ENCODE peak calls at places on chromosome 16, in nine cellular contexts. One of them, this sample, is unnamed.
A peak's percentile ranks its signal among the peaks of the same experiment; 100 is the strongest.

GRCh38 chr16:18841833-18842525 is 40.6 kb upstream of the ARL6IP1 start:
- DNase-seq in tibial artery: no peak
- DNase-seq in heart right ventricle: no peak
- DNase-seq in transverse colon: no peak
- DNase-seq in psoas muscle: no peak
- DNase-seq in astrocyte of the spinal cord: no peak
- DNase-seq in heart left ventricle: no peak
- DNase-seq in OCI-LY7: no peak
- DNase-seq in dorsolateral prefrontal cortex: no peak
- DNase-seq in this sample: no peak

GRCh38 chr16:77793417-77793816 is 5.1 kb downstream of the VAT1L start:
- DNase-seq in transverse colon: no peak
- DNase-seq in dorsolateral prefrontal cortex: no peak
- DNase-seq in OCI-LY7: no peak
- DNase-seq in heart right ventricle: no peak
- DNase-seq in heart left ventricle: no peak
- DNase-seq in tibial artery: no peak
- DNase-seq in astrocyte of the spinal cord: no peak
- DNase-seq in psoas muscle: no peak
- DNase-seq in this sample: no peak

GRCh38 chr16:7408700-7409340 is 76.2 kb downstream of the RBFOX1 start:
- DNase-seq in astrocyte of the spinal cord: no peak
- DNase-seq in tibial artery: no peak
- DNase-seq in psoas muscle: no peak
- DNase-seq in OCI-LY7: no peak
- DNase-seq in heart right ventricle: no peak
- DNase-seq in dorsolateral prefrontal cortex: no peak
- DNase-seq in heart left ventricle: no peak
- DNase-seq in transverse colon: no peak
- DNase-seq in this sample: no peak

GRCh38 chr16:22813223-22813945 is 578 bp upstream of the HS3ST2 start:
- DNase-seq in heart left ventricle: peak; percentile 57
- DNase-seq in OCI-LY7: no peak
- DNase-seq in psoas muscle: peak; percentile 30
- DNase-seq in tibial artery: peak; percentile 76
- DNase-seq in heart right ventricle: peak; percentile 31
- DNase-seq in dorsolateral prefrontal cortex: no peak
- DNase-seq in astrocyte of the spinal cord: peak; percentile 21
- DNase-seq in transverse colon: peak; percentile 32
- DNase-seq in this sample: peak; percentile 13

GRCh38 chr16:55488306-55488705 is 9.3 kb downstream of the MMP2 start:
- DNase-seq in astrocyte of the spinal cord: no peak
- DNase-seq in psoas muscle: no peak
- DNase-seq in tibial artery: peak; percentile 71
- DNase-seq in dorsolateral prefrontal cortex: no peak
- DNase-seq in transverse colon: no peak
- DNase-seq in heart left ventricle: no peak
- DNase-seq in heart right ventricle: no peak
- DNase-seq in OCI-LY7: no peak
- DNase-seq in this sample: no peak

GRCh38 chr16:48054881-48055601 is 100.8 kb downstream of the ABCC12 start:
- DNase-seq in OCI-LY7: peak; percentile 27
- DNase-seq in heart left ventricle: peak; percentile 28
- DNase-seq in astrocyte of the spinal cord: peak; percentile 64
- DNase-seq in transverse colon: peak; percentile 22
- DNase-seq in dorsolateral prefrontal cortex: peak; percentile 75
- DNase-seq in tibial artery: no peak
- DNase-seq in psoas muscle: peak; percentile 16
- DNase-seq in heart right ventricle: peak; percentile 47
- DNase-seq in this sample: peak; percentile 47

GRCh38 chr16:15682105-15682570 is 32.1 kb downstream of the NDE1 start:
- DNase-seq in psoas muscle: peak; percentile 37
- DNase-seq in astrocyte of the spinal cord: peak; percentile 79
- DNase-seq in heart right ventricle: no peak
- DNase-seq in tibial artery: peak; percentile 73
- DNase-seq in heart left ventricle: no peak
- DNase-seq in OCI-LY7: peak; percentile 25
- DNase-seq in transverse colon: peak; percentile 21
- DNase-seq in dorsolateral prefrontal cortex: no peak
- DNase-seq in this sample: peak; percentile 45

GRCh38 chr16:88310796-88311605 is 71.8 kb upstream of the ZNF469 start:
- DNase-seq in dorsolateral prefrontal cortex: no peak
- DNase-seq in tibial artery: no peak
- DNase-seq in heart right ventricle: no peak
- DNase-seq in OCI-LY7: no peak
- DNase-seq in astrocyte of the spinal cord: peak; percentile 77
- DNase-seq in heart left ventricle: no peak
- DNase-seq in transverse colon: no peak
- DNase-seq in psoas muscle: peak; percentile 8
- DNase-seq in this sample: no peak

GRCh38 chr16:10741844-10742243 is 1.8 kb upstream of the NUBP1 start:
- DNase-seq in OCI-LY7: no peak
- DNase-seq in tibial artery: no peak
- DNase-seq in heart left ventricle: peak; percentile 82
- DNase-seq in transverse colon: peak; percentile 17
- DNase-seq in astrocyte of the spinal cord: no peak
- DNase-seq in dorsolateral prefrontal cortex: peak; percentile 95
- DNase-seq in psoas muscle: no peak
- DNase-seq in heart right ventricle: peak; percentile 82
- DNase-seq in this sample: no peak

GRCh38 chr16:1770328-1771071 is 843 bp downstream of the NME3 start:
- DNase-seq in astrocyte of the spinal cord: peak; percentile 50
- DNase-seq in tibial artery: peak; percentile 90
- DNase-seq in heart right ventricle: peak; percentile 61
- DNase-seq in OCI-LY7: peak; percentile 18
- DNase-seq in dorsolateral prefrontal cortex: peak; percentile 82
- DNase-seq in transverse colon: peak; percentile 75
- DNase-seq in heart left ventricle: peak; percentile 66
- DNase-seq in psoas muscle: peak; percentile 73
- DNase-seq in this sample: no peak

GRCh38 chr16:70454221-70455034 is at the start of gene FCSK:
- DNase-seq in heart right ventricle: peak; percentile 56
- DNase-seq in OCI-LY7: peak; percentile 90
- DNase-seq in astrocyte of the spinal cord: peak; percentile 73
- DNase-seq in psoas muscle: peak; percentile 67
- DNase-seq in tibial artery: peak; percentile 75
- DNase-seq in transverse colon: peak; percentile 66
- DNase-seq in dorsolateral prefrontal cortex: peak; percentile 73
- DNase-seq in heart left ventricle: peak; percentile 72
- DNase-seq in this sample: peak; percentile 87

GRCh38 chr16:56613706-56614105 is 5.3 kb downstream of the MT2A start:
- DNase-seq in dorsolateral prefrontal cortex: no peak
- DNase-seq in heart right ventricle: no peak
- DNase-seq in psoas muscle: no peak
- DNase-seq in heart left ventricle: no peak
- DNase-seq in transverse colon: no peak
- DNase-seq in astrocyte of the spinal cord: no peak
- DNase-seq in tibial artery: no peak
- DNase-seq in OCI-LY7: no peak
- DNase-seq in this sample: no peak

GRCh38 chr16:31136287-31136662 is 748 bp upstream of the PRSS8 start:
- DNase-seq in transverse colon: no peak
- DNase-seq in psoas muscle: no peak
- DNase-seq in heart right ventricle: no peak
- DNase-seq in dorsolateral prefrontal cortex: no peak
- DNase-seq in tibial artery: no peak
- DNase-seq in astrocyte of the spinal cord: no peak
- DNase-seq in heart left ventricle: no peak
- DNase-seq in OCI-LY7: no peak
- DNase-seq in this sample: no peak

GRCh38 chr16:27430923-27431484 is 29.0 kb downstream of the IL21R start:
- DNase-seq in OCI-LY7: peak; percentile 70
- DNase-seq in transverse colon: no peak
- DNase-seq in heart left ventricle: peak; percentile 15
- DNase-seq in tibial artery: no peak
- DNase-seq in astrocyte of the spinal cord: no peak
- DNase-seq in psoas muscle: no peak
- DNase-seq in dorsolateral prefrontal cortex: no peak
- DNase-seq in heart right ventricle: peak; percentile 2
- DNase-seq in this sample: no peak

GRCh38 chr16:68235882-68236803 is at the start of gene ESRP2:
- DNase-seq in heart left ventricle: no peak
- DNase-seq in transverse colon: peak; percentile 93
- DNase-seq in heart right ventricle: no peak
- DNase-seq in tibial artery: peak; percentile 73
- DNase-seq in dorsolateral prefrontal cortex: no peak
- DNase-seq in astrocyte of the spinal cord: no peak
- DNase-seq in OCI-LY7: no peak
- DNase-seq in psoas muscle: peak; percentile 36
- DNase-seq in this sample: peak; percentile 97

DNA sequence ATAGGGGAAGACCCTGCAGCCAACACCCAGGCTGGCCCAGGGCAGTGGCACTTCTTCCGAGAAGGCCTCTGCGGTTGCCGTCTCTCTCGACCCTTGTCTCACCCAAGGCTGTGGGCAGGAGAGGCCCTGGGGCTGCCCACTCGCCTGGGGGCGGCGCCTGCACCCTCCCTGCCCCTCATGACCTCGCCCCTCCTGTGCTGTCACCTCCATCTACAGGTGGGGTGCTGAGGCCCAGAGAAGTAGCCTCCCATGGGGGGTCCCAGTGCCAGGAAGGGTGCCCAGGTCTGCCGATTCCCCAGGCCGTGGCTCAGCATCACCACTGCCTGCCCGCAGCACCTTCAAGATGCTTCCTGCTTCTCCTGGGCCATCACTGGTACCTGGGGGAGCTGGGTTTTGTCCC is 992 bp downstream of the NLRC3 start:
- DNase-seq in astrocyte of the spinal cord: no peak
- DNase-seq in psoas muscle: no peak
- DNase-seq in transverse colon: no peak
- DNase-seq in heart left ventricle: no peak
- DNase-seq in tibial artery: no peak
- DNase-seq in heart right ventricle: no peak
- DNase-seq in dorsolateral prefrontal cortex: no peak
- DNase-seq in OCI-LY7: peak; percentile 29
- DNase-seq in this sample: no peak
- H3K4me3 ChIP-seq in astrocyte of the spinal cord: no peak overlapping the region
- H3K4me3 ChIP-seq in psoas muscle: no peak overlapping the region
- H3K4me3 ChIP-seq in transverse colon: peak overlapping the region; percentile 1
- H3K4me3 ChIP-seq in heart left ventricle: no peak overlapping the region
- H3K4me3 ChIP-seq in tibial artery: no peak overlapping the region
- H3K4me3 ChIP-seq in heart right ventricle: no peak overlapping the region
- H3K4me3 ChIP-seq in dorsolateral prefrontal cortex: no peak overlapping the region
- H3K4me3 ChIP-seq in OCI-LY7: peak overlapping the region; percentile 71
- H3K4me3 ChIP-seq in this sample: no peak overlapping the region

DNA sequence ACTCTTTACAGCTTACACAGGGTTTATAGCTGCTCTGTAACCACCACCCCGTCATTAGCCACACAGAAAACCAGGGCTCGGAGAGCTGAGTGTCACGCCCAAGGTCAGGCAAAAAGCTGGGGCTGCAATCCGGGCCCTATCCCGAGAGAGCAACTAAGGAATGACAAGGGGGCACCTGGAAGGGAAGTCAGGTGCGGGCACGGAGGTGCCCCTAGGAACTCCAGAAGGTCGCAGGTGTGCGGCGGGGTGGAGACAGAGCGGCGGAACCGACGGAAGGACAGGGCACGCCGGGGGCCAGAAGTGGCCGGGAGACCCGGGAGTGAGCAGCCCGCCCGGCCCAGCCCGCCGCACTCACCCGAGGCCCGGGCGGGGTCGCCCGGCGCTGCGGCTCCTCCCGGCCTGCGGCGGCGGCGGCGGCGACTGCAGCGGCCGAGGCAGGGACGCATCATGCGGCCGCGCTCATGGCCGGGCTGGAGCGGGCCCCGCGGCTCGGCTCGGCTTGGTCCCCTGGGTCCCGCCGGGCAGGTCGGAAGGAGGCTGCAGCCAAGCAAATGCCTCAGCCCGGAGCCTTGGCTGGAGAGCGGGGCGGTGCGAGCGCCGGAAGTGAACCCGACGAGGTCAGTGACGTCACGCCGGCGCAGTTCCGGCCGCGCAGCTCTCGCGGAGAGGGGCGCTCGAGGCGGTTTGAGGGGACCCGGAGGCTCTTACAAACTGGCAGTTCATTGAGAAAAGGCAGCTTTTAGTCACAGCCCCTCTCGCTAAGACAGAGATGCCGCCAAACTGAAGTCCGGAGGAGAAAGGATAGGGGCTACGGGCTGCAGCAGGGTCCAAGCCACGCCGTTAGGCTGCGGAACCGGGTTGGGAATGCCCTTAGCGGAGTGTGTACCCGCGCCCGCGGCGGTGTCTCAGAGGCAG is at the start of gene ZDHHC7:
- DNase-seq in astrocyte of the spinal cord: peak; percentile 87
- DNase-seq in dorsolateral prefrontal cortex: peak; percentile 85
- DNase-seq in heart right ventricle: peak; percentile 88
- DNase-seq in OCI-LY7: peak; percentile 91
- DNase-seq in psoas muscle: peak; percentile 89
- DNase-seq in tibial artery: peak; percentile 93
- DNase-seq in heart left ventricle: peak; percentile 91
- DNase-seq in transverse colon: peak; percentile 90
- DNase-seq in this sample: peak; percentile 86
- TF ChIP-seq CTCF in astrocyte of the spinal cord: no peak
- TF ChIP-seq CTCF in dorsolateral prefrontal cortex: peak; percentile 19
- TF ChIP-seq CTCF in heart right ventricle: no peak
- TF ChIP-seq CTCF in OCI-LY7: peak; percentile 38
- TF ChIP-seq CTCF in psoas muscle: peak; percentile 8
- TF ChIP-seq CTCF in tibial artery: no peak
- TF ChIP-seq CTCF in heart left ventricle: no peak
- TF ChIP-seq CTCF in transverse colon: no peak
- TF ChIP-seq CTCF in this sample: no peak

GRCh38 chr16:46747777-46748651 is at the start of gene MYLK3:
- DNase-seq in psoas muscle: no peak
- DNase-seq in heart left ventricle: peak; percentile 80
- DNase-seq in tibial artery: peak; percentile 66
- DNase-seq in OCI-LY7: no peak
- DNase-seq in dorsolateral prefrontal cortex: no peak
- DNase-seq in heart right ventricle: peak; percentile 73
- DNase-seq in transverse colon: no peak
- DNase-seq in astrocyte of the spinal cord: no peak
- DNase-seq in this sample: peak; percentile 86
- H3K4me3 ChIP-seq in psoas muscle: peak within 1 kb of the TSS; percentile 22
- H3K4me3 ChIP-seq in heart left ventricle: peak within 1 kb of the TSS; percentile 69
- H3K4me3 ChIP-seq in tibial artery: no peak within 1 kb of the TSS
- H3K4me3 ChIP-seq in OCI-LY7: no peak within 1 kb of the TSS
- H3K4me3 ChIP-seq in dorsolateral prefrontal cortex: no peak within 1 kb of the TSS
- H3K4me3 ChIP-seq in heart right ventricle: peak within 1 kb of the TSS; percentile 39
- H3K4me3 ChIP-seq in transverse colon: no peak within 1 kb of the TSS
- H3K4me3 ChIP-seq in astrocyte of the spinal cord: no peak within 1 kb of the TSS
- H3K4me3 ChIP-seq in this sample: no peak within 1 kb of the TSS

DNA sequence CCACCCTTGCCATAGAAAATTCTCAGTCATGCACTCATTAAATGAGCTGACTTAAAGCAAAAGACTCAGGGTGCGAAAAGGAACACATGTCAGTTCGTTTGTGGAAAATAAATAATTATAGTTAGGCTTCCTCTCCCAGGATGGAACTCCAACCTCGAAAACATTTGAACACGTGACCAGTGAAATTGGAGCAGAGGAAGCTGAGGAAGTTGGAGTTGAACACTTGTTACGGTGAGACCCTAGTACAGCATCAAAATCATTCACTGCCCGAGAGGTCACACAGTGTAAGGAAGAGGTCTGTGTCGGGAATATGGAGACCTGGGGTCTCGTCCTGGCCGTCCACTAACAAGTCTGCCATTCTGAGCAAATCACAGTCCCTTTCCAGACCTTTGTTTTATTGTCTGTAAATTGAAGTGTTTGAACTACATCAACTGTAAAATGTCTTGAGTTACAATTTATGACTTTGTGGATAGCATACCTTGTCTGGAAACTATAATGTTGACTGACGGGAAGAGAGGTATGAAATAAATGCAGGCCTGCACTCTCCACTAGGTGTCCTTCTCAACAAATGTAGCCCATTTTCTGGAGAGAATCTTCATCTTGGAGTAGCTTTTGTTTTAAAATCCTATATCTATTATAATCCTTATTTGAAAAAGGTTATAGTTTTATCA is 7.7 kb downstream of the PSMD7 start:
- DNase-seq in heart right ventricle: no peak
- DNase-seq in OCI-LY7: peak; percentile 34
- DNase-seq in psoas muscle: no peak
- DNase-seq in astrocyte of the spinal cord: no peak
- DNase-seq in tibial artery: no peak
- DNase-seq in heart left ventricle: no peak
- DNase-seq in transverse colon: no peak
- DNase-seq in dorsolateral prefrontal cortex: no peak
- DNase-seq in this sample: peak; percentile 32
- TF ChIP-seq CTCF in heart right ventricle: peak; percentile 32
- TF ChIP-seq CTCF in OCI-LY7: peak; percentile 79
- TF ChIP-seq CTCF in psoas muscle: peak; percentile 12
- TF ChIP-seq CTCF in astrocyte of the spinal cord: peak; percentile 49
- TF ChIP-seq CTCF in tibial artery: no peak
- TF ChIP-seq CTCF in heart left ventricle: no peak
- TF ChIP-seq CTCF in transverse colon: peak; percentile 33
- TF ChIP-seq CTCF in dorsolateral prefrontal cortex: no peak
- TF ChIP-seq CTCF in this sample: peak; percentile 67